ENCODE peak calls at places on chromosome 15, in nine cellular contexts. V is stimulated activated CD8-positive, alpha-beta memory T cell treated with anti-CD3 and anti-CD28 coated beads, Interleukin-7, amount 100 ng/mL, for 48 hours; W is A172; C is NCI-H226; M is SJSA1; L is non-pigmented ciliary epithelial cell; Z is stimulated activated CD4-positive, alpha-beta T cell treated with anti-CD3 and anti-CD28 coated beads, Interleukin-2, amount 100 ng/mL, for 48 hours; D is CD8-positive, alpha-beta memory T cell; H is OCI-LY7. O is an unnamed sample.

GRCh38 chr15:85972805-85973540 is 106.7 kb upstream of the AGBL1 start:
- DNase-seq in V (no peak), W (no peak), C (no peak), M (no peak), L (no peak), Z (no peak), D (no peak), H (no peak), O (no peak)

GRCh38 chr15:37084602-37085001 is 15.7 kb downstream of the MEIS2 start:
- DNase-seq in V (no peak), W (no peak), C (no peak), M (no peak), L (no peak), Z (no peak), D (no peak), H (no peak), O (no peak)

GRCh38 chr15:29252231-29252630 is 17.4 kb downstream of the NSMCE3 start:
- DNase-seq in V (no peak), W (no peak), C (no peak), M (no peak), L (no peak), Z (no peak), D (no peak), H (no peak), O (no peak)

GRCh38 chr15:65690778-65691177 is 69.0 kb downstream of the SLC24A1 start:
- DNase-seq in V (no peak), W (no peak), C (no peak), M (no peak), L (no peak), Z (no peak), D (no peak), H (no peak), O (no peak)

GRCh38 chr15:89490550-89491315 is 5.7 kb downstream of the RHCG start:
- DNase-seq in V (no peak), W (no peak), C (no peak), M (no peak), L (no peak), Z (no peak), D (no peak), H (no peak), O (no peak)

GRCh38 chr15:66830358-66830757 is 128.3 kb downstream of the SMAD6 start:
- DNase-seq in V (no peak), W (peak), C (peak), M (no peak), L (no peak), Z (no peak), D (no peak), H (no peak), O (no peak)

GRCh38 chr15:31230630-31231485 is 95.8 kb upstream of the KLF13 start:
- DNase-seq in V (no peak), W (no peak), C (no peak), M (no peak), L (no peak), Z (no peak), D (no peak), H (peak), O (no peak)

GRCh38 chr15:40344631-40345120 is 3.9 kb upstream of the CCDC9B start:
- DNase-seq in V (peak), W (peak), C (no peak), M (peak), L (no peak), Z (peak), D (peak), H (peak), O (peak)

GRCh38 chr15:65833501-65834220 is 35.6 kb upstream of the RAB11A start:
- DNase-seq in V (no peak), W (no peak), C (no peak), M (no peak), L (no peak), Z (no peak), D (no peak), H (no peak), O (no peak)

GRCh38 chr15:74664028-74664616 is 31.7 kb downstream of the EDC3 start:
- DNase-seq in V (no peak), W (no peak), C (peak), M (no peak), L (no peak), Z (no peak), D (no peak), H (no peak), O (no peak)

GRCh38 chr15:29139540-29140459 is 129.8 kb downstream of the NSMCE3 start:
- DNase-seq in V (peak), W (peak), C (no peak), M (peak), L (no peak), Z (peak), D (peak), H (peak), O (peak)

GRCh38 chr15:25431821-25432561 is 6.8 kb downstream of the UBE3A start:
- DNase-seq in V (no peak), W (no peak), C (no peak), M (no peak), L (no peak), Z (no peak), D (no peak), H (no peak), O (no peak)

GRCh38 chr15:77436822-77437221 is 16.1 kb downstream of the HMG20A start:
- DNase-seq in V (no peak), W (no peak), C (no peak), M (no peak), L (no peak), Z (no peak), D (no peak), H (peak), O (no peak)

GRCh38 chr15:75100679-75101078 is 77.3 kb downstream of the PPCDC start:
- DNase-seq in V (no peak), W (no peak), C (no peak), M (no peak), L (no peak), Z (no peak), D (no peak), H (no peak), O (no peak)

GRCh38 chr15:29348308-29348914 is 78.8 kb upstream of the NSMCE3 start:
- DNase-seq in V (no peak), W (no peak), C (no peak), M (no peak), L (no peak), Z (no peak), D (no peak), H (no peak), O (no peak)

GRCh38 chr15:29736012-29736744 is 86.1 kb downstream of the TJP1 start:
- DNase-seq in V (no peak), W (no peak), C (no peak), M (no peak), L (no peak), Z (no peak), D (no peak), H (no peak), O (no peak)

GRCh38 chr15:32838820-32839219 is 121.0 kb downstream of the GREM1 start:
- DNase-seq in V (no peak), W (peak), C (no peak), M (peak), L (no peak), Z (no peak), D (no peak), H (no peak), O (no peak)

GRCh38 chr15:66573719-66574641 is 8.2 kb upstream of the LCTL start:
- DNase-seq in V (no peak), W (no peak), C (peak), M (no peak), L (no peak), Z (no peak), D (no peak), H (no peak), O (no peak)

GRCh38 chr15:53457479-53457878 is 302.0 kb downstream of the WDR72 start:
- DNase-seq in V (no peak), W (no peak), C (no peak), M (no peak), L (no peak), Z (no peak), D (no peak), H (no peak), O (no peak)

GRCh38 chr15:28014623-28015200 is 84.4 kb downstream of the OCA2 start:
- DNase-seq in V (no peak), W (no peak), C (no peak), M (no peak), L (no peak), Z (no peak), D (no peak), H (no peak), O (no peak)

O was measured in CD14-positive monocyte.